ENCODE peak calls at places on chromosomes 11 and 22, in four cellular contexts. One of them, this sample, is unnamed.

GRCh38 chr11:106974831-106975230 is 43.4 kb downstream of the GUCY1A2 start:
- DNase-seq in COR-L47: no peak
- DNase-seq in brain pericyte: no peak
- DNase-seq in C1 segment of cervical spinal cord: no peak
- DNase-seq in this sample: no peak

GRCh38 chr11:75582935-75583709 is 21.1 kb downstream of the SERPINH1 start:
- DNase-seq in C1 segment of cervical spinal cord: peak; percentile 76
- DNase-seq in brain pericyte: no peak
- DNase-seq in COR-L47: peak; percentile 79
- DNase-seq in this sample: peak; percentile 93

GRCh38 chr11:130314749-130315285 is at the start of gene ZBTB44:
- DNase-seq in C1 segment of cervical spinal cord: peak; percentile 93
- DNase-seq in COR-L47: peak; percentile 90
- DNase-seq in brain pericyte: peak; percentile 29
- DNase-seq in this sample: peak; percentile 98

GRCh38 chr11:79021601-79022000 is 419.2 kb downstream of the TENM4 start:
- DNase-seq in COR-L47: no peak
- DNase-seq in C1 segment of cervical spinal cord: no peak
- DNase-seq in brain pericyte: no peak
- DNase-seq in this sample: no peak

GRCh38 chr22:36565686-36566085 is 36.7 kb upstream of the EIF3D start:
- DNase-seq in C1 segment of cervical spinal cord: no peak
- DNase-seq in COR-L47: no peak
- DNase-seq in brain pericyte: no peak
- DNase-seq in this sample: no peak

GRCh38 chr11:57312511-57313021 is 12.2 kb downstream of the TNKS1BP1 start:
- DNase-seq in brain pericyte: no peak
- DNase-seq in C1 segment of cervical spinal cord: no peak
- DNase-seq in COR-L47: no peak
- DNase-seq in this sample: no peak

GRCh38 chr11:76624515-76625379 is 45.8 kb downstream of the LRRC32 start:
- DNase-seq in brain pericyte: no peak
- DNase-seq in COR-L47: no peak
- DNase-seq in C1 segment of cervical spinal cord: no peak
- DNase-seq in this sample: peak; percentile 49

GRCh38 chr11:95849087-95849825 is 59.0 kb downstream of the CEP57 start:
- DNase-seq in brain pericyte: peak; percentile 45
- DNase-seq in C1 segment of cervical spinal cord: no peak
- DNase-seq in COR-L47: peak; percentile 29
- DNase-seq in this sample: peak; percentile 22

GRCh38 chr11:13972033-13972910 is 9.7 kb downstream of the SPON1 start:
- DNase-seq in COR-L47: no peak
- DNase-seq in brain pericyte: no peak
- DNase-seq in C1 segment of cervical spinal cord: no peak
- DNase-seq in this sample: no peak

GRCh38 chr11:70694371-70694770 is 296.0 kb downstream of the CTTN start:
- DNase-seq in COR-L47: no peak
- DNase-seq in C1 segment of cervical spinal cord: peak; percentile 14
- DNase-seq in brain pericyte: no peak
- DNase-seq in this sample: no peak

GRCh38 chr11:47177229-47177845 is 658 bp upstream of the ARFGAP2 start:
- DNase-seq in C1 segment of cervical spinal cord: peak; percentile 81
- DNase-seq in brain pericyte: peak; percentile 45
- DNase-seq in COR-L47: peak; percentile 71
- DNase-seq in this sample: peak; percentile 80

GRCh38 chr11:36146437-36146836 is 142.8 kb downstream of the COMMD9 start:
- DNase-seq in C1 segment of cervical spinal cord: no peak
- DNase-seq in brain pericyte: no peak
- DNase-seq in COR-L47: no peak
- DNase-seq in this sample: no peak